ENCODE peak calls at places on chromosomes 16 and 17, in four cellular contexts. One of them, this sample, is unnamed.
A peak's percentile ranks its signal among the peaks of the same experiment; 100 is the strongest.

GRCh38 chr17:50889528-50890118 is 23.5 kb upstream of the TOB1 start:
- DNase-seq in cardiac muscle cell: no peak
- DNase-seq in neuronal stem cell: no peak
- DNase-seq in tibial nerve: no peak
- DNase-seq in this sample: no peak

GRCh38 chr17:74987909-74988711 is 678 bp downstream of the CDR2L start:
- DNase-seq in tibial nerve: peak; percentile 73
- DNase-seq in cardiac muscle cell: peak; percentile 73
- DNase-seq in neuronal stem cell: peak; percentile 73
- DNase-seq in this sample: peak; percentile 62

GRCh38 chr16:66801320-66802105 is at the start of gene TERB1:
- DNase-seq in tibial nerve: no peak
- DNase-seq in cardiac muscle cell: no peak
- DNase-seq in neuronal stem cell: no peak
- DNase-seq in this sample: no peak

GRCh38 chr17:27608330-27609230 is 22.4 kb upstream of the LGALS9 start:
- DNase-seq in neuronal stem cell: no peak
- DNase-seq in tibial nerve: no peak
- DNase-seq in cardiac muscle cell: no peak
- DNase-seq in this sample: no peak

GRCh38 chr17:34412965-34413441 is 50.0 kb upstream of the CCL1 start:
- DNase-seq in cardiac muscle cell: no peak
- DNase-seq in tibial nerve: no peak
- DNase-seq in neuronal stem cell: no peak
- DNase-seq in this sample: no peak

GRCh38 chr16:69187891-69188451 is 1.0 kb downstream of the SNTB2 start:
- DNase-seq in tibial nerve: peak; percentile 19
- DNase-seq in neuronal stem cell: peak; percentile 31
- DNase-seq in cardiac muscle cell: peak; percentile 66
- DNase-seq in this sample: no peak

GRCh38 chr17:59621771-59622170 is 2.1 kb downstream of the CLTC start:
- DNase-seq in neuronal stem cell: no peak
- DNase-seq in cardiac muscle cell: no peak
- DNase-seq in tibial nerve: no peak
- DNase-seq in this sample: no peak

GRCh38 chr16:65769776-65770438 is 596.6 kb upstream of the CDH5 start:
- DNase-seq in neuronal stem cell: no peak
- DNase-seq in tibial nerve: no peak
- DNase-seq in cardiac muscle cell: no peak
- DNase-seq in this sample: no peak

GRCh38 chr16:46582313-46582712 is 38.9 kb downstream of the SHCBP1 start:
- DNase-seq in tibial nerve: no peak
- DNase-seq in cardiac muscle cell: no peak
- DNase-seq in neuronal stem cell: no peak
- DNase-seq in this sample: no peak

GRCh38 chr16:48687421-48688038 is 77.5 kb upstream of the N4BP1 start:
- DNase-seq in cardiac muscle cell: peak; percentile 82
- DNase-seq in neuronal stem cell: peak; percentile 70
- DNase-seq in tibial nerve: no peak
- DNase-seq in this sample: no peak

GRCh38 chr17:20266806-20267458 is 200.4 kb downstream of the LGALS9B start:
- DNase-seq in cardiac muscle cell: peak; percentile 24
- DNase-seq in tibial nerve: no peak
- DNase-seq in neuronal stem cell: no peak
- DNase-seq in this sample: no peak

GRCh38 chr16:2981177-2981898 is 1.1 kb upstream of the PKMYT1 start:
- DNase-seq in neuronal stem cell: no peak
- DNase-seq in tibial nerve: no peak
- DNase-seq in cardiac muscle cell: peak; percentile 27
- DNase-seq in this sample: no peak

DNA sequence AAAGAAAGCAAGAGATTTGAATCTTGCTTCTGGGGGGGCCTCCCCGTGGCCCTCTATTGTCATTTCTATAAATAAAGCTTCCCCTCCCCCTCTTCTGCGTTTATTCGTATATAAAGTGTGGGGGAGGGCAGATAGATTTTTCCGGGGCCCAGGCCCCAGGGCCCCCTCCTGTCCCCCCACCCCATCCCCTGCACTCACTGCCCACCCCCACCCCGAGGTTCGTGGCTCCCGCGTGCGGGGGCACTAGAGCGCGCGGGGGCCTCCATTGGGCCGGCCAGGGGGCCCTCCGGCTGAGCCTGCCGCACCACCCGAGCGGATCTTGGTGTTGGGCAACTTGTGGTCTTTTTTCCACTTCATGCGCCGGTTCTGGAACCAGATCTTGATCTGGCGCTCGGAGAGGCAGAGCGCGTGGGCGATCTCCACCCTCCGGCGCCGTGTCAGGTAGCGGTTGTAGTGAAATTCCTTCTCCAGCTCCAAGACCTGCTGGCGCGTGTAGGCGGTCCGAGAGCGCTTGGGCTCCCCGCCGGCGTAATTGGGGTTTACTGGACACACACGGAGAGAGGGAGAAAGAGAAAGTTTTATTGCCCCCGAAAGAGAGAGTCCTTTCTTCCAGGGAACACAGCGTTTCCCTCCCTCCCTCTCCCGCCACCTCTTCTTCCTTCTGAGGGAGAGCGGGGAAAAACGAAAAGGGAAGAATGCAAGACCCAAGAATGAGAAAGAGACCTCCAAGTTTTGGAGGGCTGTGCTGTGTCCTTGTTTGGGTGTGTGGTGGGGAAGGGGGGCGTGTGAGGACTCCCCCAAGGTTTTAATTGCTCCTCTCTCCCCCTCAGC is 1.5 kb downstream of the HOXB4 start:
- DNase-seq in neuronal stem cell: no peak
- DNase-seq in tibial nerve: no peak
- DNase-seq in cardiac muscle cell: no peak
- DNase-seq in this sample: no peak
- H3K27ac ChIP-seq in neuronal stem cell: no peak overlapping the region
- H3K27ac ChIP-seq in tibial nerve: peak overlapping the region; percentile 83
- H3K27ac ChIP-seq in cardiac muscle cell: no peak overlapping the region
- H3K27ac ChIP-seq in this sample: no peak overlapping the region

GRCh38 chr17:30389755-30390300 is 11.1 kb downstream of the CPD start:
- DNase-seq in neuronal stem cell: no peak
- DNase-seq in tibial nerve: no peak
- DNase-seq in cardiac muscle cell: no peak
- DNase-seq in this sample: no peak
- H3K27ac ChIP-seq in neuronal stem cell: no peak overlapping the region
- H3K27ac ChIP-seq in tibial nerve: no peak overlapping the region
- H3K27ac ChIP-seq in cardiac muscle cell: no peak overlapping the region
- H3K27ac ChIP-seq in this sample: no peak overlapping the region

DNA sequence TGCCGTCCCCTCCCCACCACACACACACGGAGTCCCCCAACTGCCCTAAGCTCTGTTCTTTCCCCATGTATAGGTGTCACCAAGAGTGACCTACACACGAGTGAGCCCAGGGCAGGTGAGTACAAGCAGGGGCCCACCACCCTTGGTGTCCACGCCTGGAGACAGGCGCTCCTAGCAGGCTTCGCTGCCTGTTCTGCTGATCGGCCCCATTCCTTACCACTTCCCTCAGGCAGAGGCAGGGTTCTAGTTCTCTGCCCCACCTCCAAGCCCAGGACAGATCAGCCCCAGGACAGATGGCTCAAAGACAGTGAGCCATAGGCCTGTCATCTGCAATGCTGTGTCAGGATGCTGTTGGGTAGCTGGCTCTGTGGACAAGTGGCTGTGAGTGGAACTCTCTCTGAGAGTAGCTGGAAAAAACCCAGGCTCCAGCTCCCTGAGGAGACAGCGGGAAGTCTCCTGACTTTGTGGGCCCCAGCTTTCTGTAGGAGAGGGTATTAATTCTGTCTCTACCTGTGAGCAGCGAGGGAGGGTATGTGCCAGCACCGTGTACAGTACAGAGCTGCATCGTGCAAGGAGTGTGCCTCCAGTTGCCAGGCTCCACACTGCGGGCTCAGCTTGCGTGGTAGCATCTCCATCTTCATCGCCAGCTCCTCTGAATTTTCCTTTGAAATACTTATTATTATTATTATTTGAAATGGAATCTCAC is 897 bp downstream of the TP53I13 start:
- DNase-seq in neuronal stem cell: no peak
- DNase-seq in cardiac muscle cell: no peak
- DNase-seq in tibial nerve: peak; percentile 12
- DNase-seq in this sample: no peak
- H3K27ac ChIP-seq in neuronal stem cell: no peak overlapping the region
- H3K27ac ChIP-seq in cardiac muscle cell: peak overlapping the region; percentile 76
- H3K27ac ChIP-seq in tibial nerve: peak overlapping the region; percentile 94
- H3K27ac ChIP-seq in this sample: peak overlapping the region; percentile 89

GRCh38 chr16:85436636-85437160 is 176.4 kb upstream of the GSE1 start:
- DNase-seq in tibial nerve: no peak
- DNase-seq in cardiac muscle cell: no peak
- DNase-seq in neuronal stem cell: no peak
- DNase-seq in this sample: no peak
- H3K27ac ChIP-seq in tibial nerve: peak overlapping the region; percentile 89
- H3K27ac ChIP-seq in cardiac muscle cell: peak overlapping the region; percentile 49
- H3K27ac ChIP-seq in neuronal stem cell: no peak overlapping the region
- H3K27ac ChIP-seq in this sample: no peak overlapping the region

GRCh38 chr16:60200161-60200560 is 1466.0 kb upstream of the GOT2 start:
- DNase-seq in cardiac muscle cell: no peak
- DNase-seq in tibial nerve: no peak
- DNase-seq in neuronal stem cell: no peak
- DNase-seq in this sample: no peak
- H3K27ac ChIP-seq in cardiac muscle cell: no peak overlapping the region
- H3K27ac ChIP-seq in tibial nerve: no peak overlapping the region
- H3K27ac ChIP-seq in neuronal stem cell: no peak overlapping the region
- H3K27ac ChIP-seq in this sample: no peak overlapping the region

GRCh38 chr17:78214706-78215061 is 631 bp downstream of the BIRC5 start:
- DNase-seq in tibial nerve: no peak
- DNase-seq in cardiac muscle cell: no peak
- DNase-seq in neuronal stem cell: no peak
- DNase-seq in this sample: no peak
- H3K27ac ChIP-seq in tibial nerve: no peak overlapping the region
- H3K27ac ChIP-seq in cardiac muscle cell: peak overlapping the region; percentile 61
- H3K27ac ChIP-seq in neuronal stem cell: peak overlapping the region; percentile 50
- H3K27ac ChIP-seq in this sample: no peak overlapping the region

GRCh38 chr17:38735161-38735997 is 5.2 kb downstream of the CISD3 start:
- DNase-seq in cardiac muscle cell: peak; percentile 73
- DNase-seq in neuronal stem cell: no peak
- DNase-seq in tibial nerve: no peak
- DNase-seq in this sample: no peak
- H3K27ac ChIP-seq in cardiac muscle cell: no peak overlapping the region
- H3K27ac ChIP-seq in neuronal stem cell: no peak overlapping the region
- H3K27ac ChIP-seq in tibial nerve: peak overlapping the region; percentile 55
- H3K27ac ChIP-seq in this sample: no peak overlapping the region

GRCh38 chr17:78196712-78197111 is 9.6 kb downstream of the AFMID start:
- DNase-seq in cardiac muscle cell: no peak
- DNase-seq in neuronal stem cell: no peak
- DNase-seq in tibial nerve: no peak
- DNase-seq in this sample: no peak
- H3K27ac ChIP-seq in cardiac muscle cell: no peak overlapping the region
- H3K27ac ChIP-seq in neuronal stem cell: no peak overlapping the region
- H3K27ac ChIP-seq in tibial nerve: no peak overlapping the region
- H3K27ac ChIP-seq in this sample: no peak overlapping the region